ENCODE peak calls at places on chromosomes 1 and 21, in seven cellular contexts. One of them, this sample, is unnamed.

GRCh38 chr1:160597705-160598104 is 18.4 kb upstream of the CD84 start:
- DNase-seq in heart right ventricle: no peak
- DNase-seq in neuronal stem cell: no peak
- DNase-seq in trophoblast cell: no peak
- DNase-seq in GOT3: no peak
- DNase-seq in HFFc6: no peak
- DNase-seq in caudate nucleus: no peak
- DNase-seq in this sample: no peak

GRCh38 chr1:50208296-50208695 is 99.6 kb downstream of the ELAVL4 start:
- DNase-seq in heart right ventricle: no peak
- DNase-seq in HFFc6: no peak
- DNase-seq in trophoblast cell: no peak
- DNase-seq in GOT3: no peak
- DNase-seq in caudate nucleus: no peak
- DNase-seq in neuronal stem cell: no peak
- DNase-seq in this sample: no peak

GRCh38 chr1:115166531-115167091 is 77.3 kb upstream of the TSPAN2 start:
- DNase-seq in GOT3: no peak
- DNase-seq in caudate nucleus: no peak
- DNase-seq in neuronal stem cell: no peak
- DNase-seq in heart right ventricle: no peak
- DNase-seq in HFFc6: peak; percentile 81
- DNase-seq in trophoblast cell: no peak
- DNase-seq in this sample: no peak

GRCh38 chr1:9671377-9672140 is 20.0 kb downstream of the PIK3CD start:
- DNase-seq in trophoblast cell: no peak
- DNase-seq in heart right ventricle: no peak
- DNase-seq in caudate nucleus: no peak
- DNase-seq in HFFc6: no peak
- DNase-seq in neuronal stem cell: no peak
- DNase-seq in GOT3: no peak
- DNase-seq in this sample: no peak

GRCh38 chr21:38126677-38127271 is 130.0 kb upstream of the KCNJ15 start:
- DNase-seq in heart right ventricle: peak; percentile 34
- DNase-seq in caudate nucleus: no peak
- DNase-seq in HFFc6: peak; percentile 11
- DNase-seq in GOT3: no peak
- DNase-seq in trophoblast cell: peak; percentile 65
- DNase-seq in neuronal stem cell: peak; percentile 48
- DNase-seq in this sample: peak; percentile 14

GRCh38 chr1:149843302-149844041 is 55.9 kb upstream of the BOLA1 start:
- DNase-seq in HFFc6: no peak
- DNase-seq in caudate nucleus: no peak
- DNase-seq in trophoblast cell: no peak
- DNase-seq in neuronal stem cell: no peak
- DNase-seq in GOT3: no peak
- DNase-seq in heart right ventricle: no peak
- DNase-seq in this sample: no peak

GRCh38 chr1:179029293-179029692 is 3.6 kb downstream of the FAM20B start:
- DNase-seq in GOT3: no peak
- DNase-seq in HFFc6: no peak
- DNase-seq in neuronal stem cell: no peak
- DNase-seq in caudate nucleus: no peak
- DNase-seq in heart right ventricle: no peak
- DNase-seq in trophoblast cell: no peak
- DNase-seq in this sample: no peak

GRCh38 chr1:226945858-226946245 is 5.8 kb downstream of the COQ8A start:
- DNase-seq in GOT3: no peak
- DNase-seq in heart right ventricle: no peak
- DNase-seq in neuronal stem cell: no peak
- DNase-seq in trophoblast cell: no peak
- DNase-seq in HFFc6: no peak
- DNase-seq in caudate nucleus: no peak
- DNase-seq in this sample: no peak

GRCh38 chr1:219676012-219676770 is 63.3 kb upstream of the ZC3H11B start:
- DNase-seq in neuronal stem cell: no peak
- DNase-seq in GOT3: no peak
- DNase-seq in caudate nucleus: no peak
- DNase-seq in heart right ventricle: no peak
- DNase-seq in trophoblast cell: no peak
- DNase-seq in HFFc6: no peak
- DNase-seq in this sample: no peak

GRCh38 chr1:22639286-22639685 is 2.9 kb downstream of the C1QA start:
- DNase-seq in GOT3: no peak
- DNase-seq in heart right ventricle: no peak
- DNase-seq in trophoblast cell: no peak
- DNase-seq in caudate nucleus: no peak
- DNase-seq in neuronal stem cell: no peak
- DNase-seq in HFFc6: peak; percentile 58
- DNase-seq in this sample: no peak

GRCh38 chr1:10788592-10789006 is 7.8 kb downstream of the CASZ1 start:
- DNase-seq in trophoblast cell: no peak
- DNase-seq in HFFc6: no peak
- DNase-seq in GOT3: no peak
- DNase-seq in neuronal stem cell: no peak
- DNase-seq in caudate nucleus: no peak
- DNase-seq in heart right ventricle: peak; percentile 73
- DNase-seq in this sample: no peak

GRCh38 chr1:166974647-166975345 is 544 bp downstream of the ILDR2 start:
- DNase-seq in heart right ventricle: no peak
- DNase-seq in caudate nucleus: no peak
- DNase-seq in neuronal stem cell: no peak
- DNase-seq in GOT3: no peak
- DNase-seq in HFFc6: no peak
- DNase-seq in trophoblast cell: no peak
- DNase-seq in this sample: no peak

GRCh38 chr1:44436401-44437394 is 31.6 kb downstream of the RNF220 start:
- DNase-seq in GOT3: no peak
- DNase-seq in HFFc6: no peak
- DNase-seq in trophoblast cell: no peak
- DNase-seq in caudate nucleus: no peak
- DNase-seq in heart right ventricle: no peak
- DNase-seq in neuronal stem cell: no peak
- DNase-seq in this sample: no peak

GRCh38 chr1:173101589-173101988 is 50.8 kb upstream of the TNFSF18 start:
- DNase-seq in caudate nucleus: no peak
- DNase-seq in heart right ventricle: no peak
- DNase-seq in neuronal stem cell: no peak
- DNase-seq in trophoblast cell: no peak
- DNase-seq in HFFc6: no peak
- DNase-seq in GOT3: no peak
- DNase-seq in this sample: no peak

GRCh38 chr1:76170114-76170513 is 95.6 kb downstream of the ST6GALNAC3 start:
- DNase-seq in neuronal stem cell: no peak
- DNase-seq in trophoblast cell: no peak
- DNase-seq in caudate nucleus: no peak
- DNase-seq in GOT3: no peak
- DNase-seq in HFFc6: no peak
- DNase-seq in heart right ventricle: no peak
- DNase-seq in this sample: no peak

GRCh38 chr1:65431111-65431705 is 10.7 kb downstream of the LEPR start:
- DNase-seq in HFFc6: peak; percentile 59
- DNase-seq in trophoblast cell: no peak
- DNase-seq in neuronal stem cell: no peak
- DNase-seq in caudate nucleus: no peak
- DNase-seq in GOT3: no peak
- DNase-seq in heart right ventricle: no peak
- DNase-seq in this sample: peak; percentile 39

GRCh38 chr1:82485591-82486369 is 685.0 kb downstream of the ADGRL2 start:
- DNase-seq in neuronal stem cell: peak; percentile 63
- DNase-seq in caudate nucleus: no peak
- DNase-seq in HFFc6: no peak
- DNase-seq in GOT3: no peak
- DNase-seq in trophoblast cell: peak; percentile 1
- DNase-seq in heart right ventricle: peak; percentile 13
- DNase-seq in this sample: no peak

GRCh38 chr1:192668434-192668983 is 32.6 kb downstream of the RGS13 start:
- DNase-seq in GOT3: no peak
- DNase-seq in neuronal stem cell: no peak
- DNase-seq in heart right ventricle: no peak
- DNase-seq in trophoblast cell: no peak
- DNase-seq in HFFc6: no peak
- DNase-seq in caudate nucleus: no peak
- DNase-seq in this sample: no peak

GRCh38 chr21:43880111-43880985 is 15.3 kb downstream of the AGPAT3 start:
- DNase-seq in neuronal stem cell: no peak
- DNase-seq in trophoblast cell: no peak
- DNase-seq in caudate nucleus: no peak
- DNase-seq in heart right ventricle: no peak
- DNase-seq in HFFc6: peak; percentile 22
- DNase-seq in GOT3: no peak
- DNase-seq in this sample: no peak

GRCh38 chr1:167515461-167515860 is 2.9 kb downstream of the CD247 start:
- DNase-seq in trophoblast cell: no peak
- DNase-seq in heart right ventricle: no peak
- DNase-seq in caudate nucleus: no peak
- DNase-seq in HFFc6: no peak
- DNase-seq in GOT3: no peak
- DNase-seq in neuronal stem cell: no peak
- DNase-seq in this sample: no peak

GRCh38 chr21:41706678-41707077 is 60.2 kb downstream of the RIPK4 start:
- DNase-seq in caudate nucleus: no peak
- DNase-seq in heart right ventricle: no peak
- DNase-seq in trophoblast cell: no peak
- DNase-seq in neuronal stem cell: no peak
- DNase-seq in GOT3: no peak
- DNase-seq in HFFc6: no peak
- DNase-seq in this sample: no peak

GRCh38 chr1:204920511-204920910 is 49.8 kb downstream of the NFASC start:
- DNase-seq in caudate nucleus: no peak
- DNase-seq in HFFc6: no peak
- DNase-seq in heart right ventricle: no peak
- DNase-seq in trophoblast cell: no peak
- DNase-seq in GOT3: no peak
- DNase-seq in neuronal stem cell: no peak
- DNase-seq in this sample: no peak

GRCh38 chr1:65170511-65171142 is 22.6 kb downstream of the AK4 start:
- DNase-seq in GOT3: no peak
- DNase-seq in HFFc6: no peak
- DNase-seq in trophoblast cell: peak; percentile 85
- DNase-seq in caudate nucleus: no peak
- DNase-seq in heart right ventricle: no peak
- DNase-seq in neuronal stem cell: no peak
- DNase-seq in this sample: no peak

GRCh38 chr1:77280962-77281361 is 857 bp upstream of the AK5 start:
- DNase-seq in neuronal stem cell: no peak
- DNase-seq in HFFc6: no peak
- DNase-seq in trophoblast cell: no peak
- DNase-seq in caudate nucleus: no peak
- DNase-seq in heart right ventricle: no peak
- DNase-seq in GOT3: no peak
- DNase-seq in this sample: no peak

GRCh38 chr1:101217148-101217547 is 19.7 kb upstream of the S1PR1 start:
- DNase-seq in HFFc6: no peak
- DNase-seq in heart right ventricle: no peak
- DNase-seq in neuronal stem cell: no peak
- DNase-seq in GOT3: no peak
- DNase-seq in caudate nucleus: no peak
- DNase-seq in trophoblast cell: no peak
- DNase-seq in this sample: no peak

GRCh38 chr1:91012196-91012595 is 9.6 kb downstream of the ZNF644 start:
- DNase-seq in heart right ventricle: no peak
- DNase-seq in GOT3: no peak
- DNase-seq in caudate nucleus: no peak
- DNase-seq in neuronal stem cell: no peak
- DNase-seq in trophoblast cell: no peak
- DNase-seq in HFFc6: no peak
- DNase-seq in this sample: no peak

GRCh38 chr1:201137579-201138310 is 10.8 kb upstream of the ASCL5 start:
- DNase-seq in trophoblast cell: no peak
- DNase-seq in HFFc6: peak; percentile 96
- DNase-seq in heart right ventricle: peak; percentile 64
- DNase-seq in neuronal stem cell: no peak
- DNase-seq in GOT3: peak; percentile 92
- DNase-seq in caudate nucleus: no peak
- DNase-seq in this sample: no peak

GRCh38 chr1:46643368-46643775 is 24.8 kb downstream of the ATPAF1 start:
- DNase-seq in GOT3: no peak
- DNase-seq in caudate nucleus: no peak
- DNase-seq in heart right ventricle: no peak
- DNase-seq in neuronal stem cell: no peak
- DNase-seq in HFFc6: peak; percentile 94
- DNase-seq in trophoblast cell: no peak
- DNase-seq in this sample: no peak

GRCh38 chr1:154496381-154496780 is 5.6 kb upstream of the TDRD10 start:
- DNase-seq in caudate nucleus: no peak
- DNase-seq in GOT3: no peak
- DNase-seq in heart right ventricle: no peak
- DNase-seq in HFFc6: no peak
- DNase-seq in trophoblast cell: no peak
- DNase-seq in neuronal stem cell: no peak
- DNase-seq in this sample: no peak